ENCODE peak calls at places on chromosomes 11 and 22, in seven cellular contexts. One of them, this sample, is unnamed.

GRCh38 chr11:98455500-98456186 is 565.1 kb upstream of the CNTN5 start:
- DNase-seq in fibroblast of pulmonary artery: no peak
- DNase-seq in endothelial cell: no peak
- DNase-seq in GM20000: no peak
- DNase-seq in heart right ventricle: no peak
- DNase-seq in Peyer's patch: no peak
- DNase-seq in cardiac muscle cell: no peak
- DNase-seq in this sample: no peak

GRCh38 chr11:1864216-1864615 is 11.3 kb downstream of the LSP1 start:
- DNase-seq in fibroblast of pulmonary artery: peak
- DNase-seq in endothelial cell: no peak
- DNase-seq in GM20000: no peak
- DNase-seq in heart right ventricle: no peak
- DNase-seq in Peyer's patch: no peak
- DNase-seq in cardiac muscle cell: no peak
- DNase-seq in this sample: no peak

GRCh38 chr11:3885855-3886254 is 30.4 kb downstream of the STIM1 start:
- DNase-seq in fibroblast of pulmonary artery: no peak
- DNase-seq in endothelial cell: no peak
- DNase-seq in GM20000: no peak
- DNase-seq in heart right ventricle: no peak
- DNase-seq in Peyer's patch: no peak
- DNase-seq in cardiac muscle cell: no peak
- DNase-seq in this sample: no peak

GRCh38 chr11:2272241-2272945 is 2.0 kb upstream of the ASCL2 start:
- DNase-seq in fibroblast of pulmonary artery: no peak
- DNase-seq in endothelial cell: peak
- DNase-seq in GM20000: no peak
- DNase-seq in heart right ventricle: peak
- DNase-seq in Peyer's patch: no peak
- DNase-seq in cardiac muscle cell: no peak
- DNase-seq in this sample: no peak

GRCh38 chr11:68298659-68299516 is 13.5 kb upstream of the LRP5 start:
- DNase-seq in fibroblast of pulmonary artery: no peak
- DNase-seq in endothelial cell: no peak
- DNase-seq in GM20000: no peak
- DNase-seq in heart right ventricle: no peak
- DNase-seq in Peyer's patch: peak
- DNase-seq in cardiac muscle cell: no peak
- DNase-seq in this sample: no peak

GRCh38 chr11:128323381-128323780 is 264.0 kb downstream of the ETS1 start:
- DNase-seq in fibroblast of pulmonary artery: peak
- DNase-seq in endothelial cell: no peak
- DNase-seq in GM20000: peak
- DNase-seq in heart right ventricle: peak
- DNase-seq in Peyer's patch: no peak
- DNase-seq in cardiac muscle cell: peak
- DNase-seq in this sample: no peak

GRCh38 chr11:14813506-14813905 is 78.5 kb downstream of the CYP2R1 start:
- DNase-seq in fibroblast of pulmonary artery: no peak
- DNase-seq in endothelial cell: no peak
- DNase-seq in GM20000: no peak
- DNase-seq in heart right ventricle: no peak
- DNase-seq in Peyer's patch: no peak
- DNase-seq in cardiac muscle cell: no peak
- DNase-seq in this sample: no peak

GRCh38 chr22:30486661-30487115 is 14.9 kb upstream of the SEC14L3 start:
- DNase-seq in fibroblast of pulmonary artery: no peak
- DNase-seq in endothelial cell: no peak
- DNase-seq in GM20000: no peak
- DNase-seq in heart right ventricle: no peak
- DNase-seq in Peyer's patch: no peak
- DNase-seq in cardiac muscle cell: no peak
- DNase-seq in this sample: no peak

GRCh38 chr22:17873116-17873515 is 98.8 kb upstream of the BID start:
- DNase-seq in fibroblast of pulmonary artery: no peak
- DNase-seq in endothelial cell: no peak
- DNase-seq in GM20000: no peak
- DNase-seq in heart right ventricle: no peak
- DNase-seq in Peyer's patch: no peak
- DNase-seq in cardiac muscle cell: no peak
- DNase-seq in this sample: no peak

GRCh38 chr22:24061124-24061684 is 50.1 kb downstream of the CABIN1 start:
- DNase-seq in fibroblast of pulmonary artery: no peak
- DNase-seq in endothelial cell: no peak
- DNase-seq in GM20000: no peak
- DNase-seq in heart right ventricle: no peak
- DNase-seq in Peyer's patch: no peak
- DNase-seq in cardiac muscle cell: no peak
- DNase-seq in this sample: no peak

GRCh38 chr11:67033661-67034166 is 10.8 kb downstream of the SYT12 start:
- DNase-seq in fibroblast of pulmonary artery: peak
- DNase-seq in endothelial cell: no peak
- DNase-seq in GM20000: no peak
- DNase-seq in heart right ventricle: no peak
- DNase-seq in Peyer's patch: no peak
- DNase-seq in cardiac muscle cell: no peak
- DNase-seq in this sample: no peak

GRCh38 chr11:93512073-93512475 is 31.1 kb downstream of the SMCO4 start:
- DNase-seq in fibroblast of pulmonary artery: no peak
- DNase-seq in endothelial cell: no peak
- DNase-seq in GM20000: peak
- DNase-seq in heart right ventricle: no peak
- DNase-seq in Peyer's patch: no peak
- DNase-seq in cardiac muscle cell: no peak
- DNase-seq in this sample: no peak

GRCh38 chr11:20310137-20310536 is 53.4 kb upstream of the HTATIP2 start:
- DNase-seq in fibroblast of pulmonary artery: no peak
- DNase-seq in endothelial cell: no peak
- DNase-seq in GM20000: no peak
- DNase-seq in heart right ventricle: no peak
- DNase-seq in Peyer's patch: no peak
- DNase-seq in cardiac muscle cell: no peak
- DNase-seq in this sample: no peak

GRCh38 chr11:79439893-79440450 is 858 bp downstream of the TENM4 start:
- DNase-seq in fibroblast of pulmonary artery: no peak
- DNase-seq in endothelial cell: peak
- DNase-seq in GM20000: no peak
- DNase-seq in heart right ventricle: peak
- DNase-seq in Peyer's patch: peak
- DNase-seq in cardiac muscle cell: peak
- DNase-seq in this sample: no peak

GRCh38 chr11:91926967-91927366 is 297.7 kb upstream of the FAT3 start:
- DNase-seq in fibroblast of pulmonary artery: peak
- DNase-seq in endothelial cell: no peak
- DNase-seq in GM20000: no peak
- DNase-seq in heart right ventricle: no peak
- DNase-seq in Peyer's patch: peak
- DNase-seq in cardiac muscle cell: no peak
- DNase-seq in this sample: no peak

GRCh38 chr11:69943066-69943465 is 123.8 kb upstream of the FGF3 start:
- DNase-seq in fibroblast of pulmonary artery: no peak
- DNase-seq in endothelial cell: no peak
- DNase-seq in GM20000: no peak
- DNase-seq in heart right ventricle: no peak
- DNase-seq in Peyer's patch: no peak
- DNase-seq in cardiac muscle cell: no peak
- DNase-seq in this sample: no peak

GRCh38 chr11:2742611-2743426 is 43.0 kb upstream of the KCNQ1OT1 start:
- DNase-seq in fibroblast of pulmonary artery: no peak
- DNase-seq in endothelial cell: no peak
- DNase-seq in GM20000: no peak
- DNase-seq in heart right ventricle: no peak
- DNase-seq in Peyer's patch: no peak
- DNase-seq in cardiac muscle cell: no peak
- DNase-seq in this sample: no peak

GRCh38 chr11:64355078-64355940 is 3.7 kb upstream of the RPS6KA4 start:
- DNase-seq in fibroblast of pulmonary artery: peak
- DNase-seq in endothelial cell: peak
- DNase-seq in GM20000: peak
- DNase-seq in heart right ventricle: peak
- DNase-seq in Peyer's patch: peak
- DNase-seq in cardiac muscle cell: peak
- DNase-seq in this sample: no peak

GRCh38 chr11:44621140-44621681 is 55.7 kb downstream of the CD82 start:
- DNase-seq in fibroblast of pulmonary artery: peak
- DNase-seq in endothelial cell: peak
- DNase-seq in GM20000: peak
- DNase-seq in heart right ventricle: peak
- DNase-seq in Peyer's patch: peak
- DNase-seq in cardiac muscle cell: peak
- DNase-seq in this sample: no peak

GRCh38 chr11:11988862-11989261 is 19.6 kb downstream of the DKK3 start:
- DNase-seq in fibroblast of pulmonary artery: no peak
- DNase-seq in endothelial cell: no peak
- DNase-seq in GM20000: no peak
- DNase-seq in heart right ventricle: no peak
- DNase-seq in Peyer's patch: no peak
- DNase-seq in cardiac muscle cell: peak
- DNase-seq in this sample: no peak
- TF ChIP-seq CTCF in fibroblast of pulmonary artery: peak
- TF ChIP-seq CTCF in endothelial cell: peak
- TF ChIP-seq CTCF in GM20000: no peak
- TF ChIP-seq CTCF in heart right ventricle: no peak
- TF ChIP-seq CTCF in Peyer's patch: no peak
- TF ChIP-seq CTCF in cardiac muscle cell: peak
- TF ChIP-seq CTCF in this sample: peak

GRCh38 chr11:100905684-100906083 is 218.6 kb downstream of the ARHGAP42 start:
- DNase-seq in fibroblast of pulmonary artery: no peak
- DNase-seq in endothelial cell: no peak
- DNase-seq in GM20000: no peak
- DNase-seq in heart right ventricle: no peak
- DNase-seq in Peyer's patch: no peak
- DNase-seq in cardiac muscle cell: no peak
- DNase-seq in this sample: no peak

GRCh38 chr11:100908746-100909145 is 220.9 kb downstream of the PGR start:
- DNase-seq in fibroblast of pulmonary artery: no peak
- DNase-seq in endothelial cell: no peak
- DNase-seq in GM20000: no peak
- DNase-seq in heart right ventricle: no peak
- DNase-seq in Peyer's patch: no peak
- DNase-seq in cardiac muscle cell: no peak
- DNase-seq in this sample: no peak

GRCh38 chr11:100902454-100903141 is 215.5 kb downstream of the ARHGAP42 start:
- DNase-seq in fibroblast of pulmonary artery: no peak
- DNase-seq in endothelial cell: no peak
- DNase-seq in GM20000: no peak
- DNase-seq in heart right ventricle: no peak
- DNase-seq in Peyer's patch: no peak
- DNase-seq in cardiac muscle cell: no peak
- DNase-seq in this sample: no peak

DNA sequence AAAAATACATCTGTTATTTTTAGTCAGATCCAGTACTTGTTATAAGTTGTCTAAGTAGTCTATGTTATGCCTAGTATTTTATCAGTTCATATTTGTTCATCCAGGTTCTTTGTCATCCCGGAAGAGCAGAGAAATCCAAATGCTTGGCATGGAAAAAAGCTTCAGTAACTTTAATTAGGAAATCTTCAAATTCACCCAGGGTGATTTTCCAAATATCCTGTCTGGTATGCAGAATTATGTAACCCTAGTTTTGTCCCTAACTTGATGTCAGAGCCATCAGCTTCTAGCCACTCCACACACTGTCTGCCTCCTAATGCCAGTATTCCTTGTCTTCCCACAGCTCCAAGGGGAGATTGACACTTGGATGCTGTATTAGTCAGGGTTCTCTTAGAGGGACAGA is 216.2 kb downstream of the ARHGAP42 start:
- DNase-seq in fibroblast of pulmonary artery: no peak
- DNase-seq in endothelial cell: no peak
- DNase-seq in GM20000: no peak
- DNase-seq in heart right ventricle: no peak
- DNase-seq in Peyer's patch: no peak
- DNase-seq in cardiac muscle cell: no peak
- DNase-seq in this sample: no peak
- TF ChIP-seq CTCF in fibroblast of pulmonary artery: no peak
- TF ChIP-seq CTCF in endothelial cell: no peak
- TF ChIP-seq CTCF in GM20000: no peak
- TF ChIP-seq CTCF in heart right ventricle: no peak
- TF ChIP-seq CTCF in Peyer's patch: no peak
- TF ChIP-seq CTCF in cardiac muscle cell: no peak
- TF ChIP-seq CTCF in this sample: no peak

GRCh38 chr22:27331526-27332281 is 469.9 kb downstream of the MN1 start:
- DNase-seq in fibroblast of pulmonary artery: peak
- DNase-seq in endothelial cell: peak
- DNase-seq in GM20000: no peak
- DNase-seq in heart right ventricle: peak
- DNase-seq in Peyer's patch: no peak
- DNase-seq in cardiac muscle cell: peak
- DNase-seq in this sample: no peak
- TF ChIP-seq CTCF in fibroblast of pulmonary artery: peak
- TF ChIP-seq CTCF in endothelial cell: peak
- TF ChIP-seq CTCF in GM20000: no peak
- TF ChIP-seq CTCF in heart right ventricle: no peak
- TF ChIP-seq CTCF in Peyer's patch: no peak
- TF ChIP-seq CTCF in cardiac muscle cell: peak
- TF ChIP-seq CTCF in this sample: peak

GRCh38 chr11:130313383-130314183 is 1.1 kb downstream of the ZBTB44 start:
- DNase-seq in fibroblast of pulmonary artery: peak
- DNase-seq in endothelial cell: no peak
- DNase-seq in GM20000: no peak
- DNase-seq in heart right ventricle: no peak
- DNase-seq in Peyer's patch: no peak
- DNase-seq in cardiac muscle cell: no peak
- DNase-seq in this sample: no peak

GRCh38 chr11:130314749-130315285 is at the start of gene ZBTB44:
- DNase-seq in fibroblast of pulmonary artery: peak
- DNase-seq in endothelial cell: peak
- DNase-seq in GM20000: peak
- DNase-seq in heart right ventricle: peak
- DNase-seq in Peyer's patch: peak
- DNase-seq in cardiac muscle cell: peak
- DNase-seq in this sample: no peak

GRCh38 chr11:130314184-130314748 is 451 bp downstream of the ZBTB44 start:
- DNase-seq in fibroblast of pulmonary artery: peak
- DNase-seq in endothelial cell: peak
- DNase-seq in GM20000: peak
- DNase-seq in heart right ventricle: peak
- DNase-seq in Peyer's patch: peak
- DNase-seq in cardiac muscle cell: peak
- DNase-seq in this sample: no peak

GRCh38 chr11:130318031-130318673 is 3.4 kb upstream of the ZBTB44 start:
- DNase-seq in fibroblast of pulmonary artery: no peak
- DNase-seq in endothelial cell: no peak
- DNase-seq in GM20000: no peak
- DNase-seq in heart right ventricle: no peak
- DNase-seq in Peyer's patch: no peak
- DNase-seq in cardiac muscle cell: no peak
- DNase-seq in this sample: peak

DNA sequence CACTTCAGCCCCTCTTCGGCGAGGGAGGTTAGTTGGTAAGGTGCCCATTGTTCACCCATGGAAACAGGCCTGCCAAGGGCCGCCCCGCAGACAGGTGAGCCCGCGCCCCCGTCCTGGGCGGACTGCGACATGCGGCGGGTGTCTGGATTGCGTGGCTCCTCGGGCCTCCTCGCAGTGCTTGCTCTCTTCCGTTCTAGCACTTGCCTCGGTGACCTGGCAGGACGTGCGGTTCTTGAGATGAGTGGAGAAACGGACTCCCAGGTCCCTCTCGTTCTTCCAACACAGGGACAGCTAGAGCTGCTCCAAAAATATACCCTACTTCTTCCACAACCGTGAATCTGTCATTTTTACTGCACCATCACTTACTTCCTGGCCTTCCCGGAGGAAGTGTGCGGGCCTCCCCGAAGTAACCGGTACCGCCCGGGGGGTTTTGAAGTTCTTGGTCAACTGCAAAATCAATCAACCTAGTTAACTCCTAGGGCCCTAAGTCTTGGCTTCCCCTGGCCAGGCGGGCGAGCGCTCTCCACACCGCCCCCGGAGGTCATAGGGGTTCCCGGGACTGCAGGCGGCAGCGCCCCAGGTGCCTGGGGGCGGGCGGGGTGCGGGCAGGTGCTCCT is 745 bp upstream of the ZBTB44 start:
- DNase-seq in fibroblast of pulmonary artery: no peak
- DNase-seq in endothelial cell: peak
- DNase-seq in GM20000: peak
- DNase-seq in heart right ventricle: peak
- DNase-seq in Peyer's patch: peak
- DNase-seq in cardiac muscle cell: no peak
- DNase-seq in this sample: no peak
- TF ChIP-seq CTCF in fibroblast of pulmonary artery: no peak
- TF ChIP-seq CTCF in endothelial cell: no peak
- TF ChIP-seq CTCF in GM20000: peak
- TF ChIP-seq CTCF in heart right ventricle: no peak
- TF ChIP-seq CTCF in Peyer's patch: no peak
- TF ChIP-seq CTCF in cardiac muscle cell: no peak
- TF ChIP-seq CTCF in this sample: no peak